ENCODE peak calls at places on chromosomes 4 and X, in six cellular contexts. G, E, J, S, H and T are unnamed samples.

GRCh38 chr4:89136525-89136924 is 25.2 kb downstream of the TIGD2 start:
- DNase-seq in G (no peak), E (no peak), J (peak), S (no peak), H (no peak), T (no peak)

GRCh38 chrX:3442685-3443084 is 96.2 kb upstream of the MXRA5 start:
- DNase-seq in G (peak), E (no peak), J (no peak), S (no peak), H (no peak), T (no peak)

GRCh38 chr4:87036713-87037112 is 101.9 kb downstream of the AFF1 start:
- DNase-seq in G (no peak), E (no peak), J (no peak), S (no peak), H (no peak), T (no peak)

GRCh38 chr4:98113005-98113404 is 30.3 kb downstream of the STPG2 start:
- DNase-seq in G (peak), E (peak), J (peak), S (no peak), H (peak), T (no peak)

GRCh38 chrX:30957753-30958152 is 68.7 kb upstream of the TAB3 start:
- DNase-seq in G (no peak), E (no peak), J (no peak), S (no peak), H (peak), T (no peak)

GRCh38 chrX:150897371-150898319 is 823 bp downstream of the CD99L2 start:
- DNase-seq in G (peak), E (no peak), J (no peak), S (no peak), H (peak), T (peak)

GRCh38 chr4:13151178-13151577 is 333.0 kb downstream of the RAB28 start:
- DNase-seq in G (no peak), E (no peak), J (no peak), S (no peak), H (no peak), T (no peak)

GRCh38 chr4:111187108-111187507 is 564.2 kb upstream of the PITX2 start:
- DNase-seq in G (no peak), E (no peak), J (no peak), S (no peak), H (no peak), T (no peak)

GRCh38 chrX:78024349-78025108 is 55.1 kb upstream of the PGAM4 start:
- DNase-seq in G (no peak), E (no peak), J (no peak), S (no peak), H (no peak), T (peak)

GRCh38 chrX:77087529-77088169 is 359.5 kb upstream of the FGF16 start:
- DNase-seq in G (peak), E (peak), J (no peak), S (no peak), H (peak), T (peak)

GRCh38 chrX:130485870-130486269 is 84.1 kb downstream of the RBMX2 start:
- DNase-seq in G (no peak), E (no peak), J (no peak), S (no peak), H (no peak), T (no peak)

GRCh38 chr4:15162465-15163283 is 160.4 kb downstream of the CPEB2 start:
- DNase-seq in G (no peak), E (peak), J (no peak), S (no peak), H (peak), T (no peak)

GRCh38 chrX:71210829-71211228 is 12.2 kb upstream of the GJB1 start:
- DNase-seq in G (no peak), E (no peak), J (peak), S (no peak), H (no peak), T (no peak)

GRCh38 chr4:13765535-13765934 is 138.0 kb upstream of the BOD1L1 start:
- DNase-seq in G (no peak), E (no peak), J (no peak), S (no peak), H (peak), T (no peak)

GRCh38 chr4:57442834-57443291 is 332.7 kb upstream of the IGFBP7 start:
- DNase-seq in G (peak), E (peak), J (no peak), S (no peak), H (peak), T (peak)

GRCh38 chrX:68934922-68935321 is 106.1 kb downstream of the EFNB1 start:
- DNase-seq in G (no peak), E (no peak), J (no peak), S (no peak), H (no peak), T (no peak)

GRCh38 chr4:16297003-16297402 is 70.7 kb upstream of the TAPT1 start:
- DNase-seq in G (no peak), E (no peak), J (no peak), S (no peak), H (no peak), T (no peak)

GRCh38 chrX:103446665-103447302 is 70.4 kb downstream of the BEX3 start:
- DNase-seq in G (no peak), E (peak), J (no peak), S (no peak), H (peak), T (no peak)

GRCh38 chr4:148787831-148788477 is 345.7 kb upstream of the NR3C2 start:
- DNase-seq in G (peak), E (peak), J (no peak), S (no peak), H (peak), T (no peak)

GRCh38 chrX:103356023-103356798 is at the start of gene TCEAL9:
- DNase-seq in G (peak), E (peak), J (peak), S (no peak), H (peak), T (peak)

GRCh38 chr4:88659061-88659889 is 38.4 kb downstream of the NAP1L5 start:
- DNase-seq in G (peak), E (peak), J (peak), S (no peak), H (peak), T (peak)

GRCh38 chrX:105874790-105875189 is 52.5 kb downstream of the NRK start:
- DNase-seq in G (no peak), E (no peak), J (no peak), S (no peak), H (no peak), T (no peak)

GRCh38 chrX:25015486-25016360 is at the start of gene ARX:
- DNase-seq in G (peak), E (peak), J (no peak), S (no peak), H (peak), T (peak)

GRCh38 chrX:1248381-1249061 is 20.1 kb upstream of the CSF2RA start:
- DNase-seq in G (no peak), E (no peak), J (no peak), S (no peak), H (no peak), T (no peak)

GRCh38 chr4:55947254-55947882 is 1.4 kb upstream of the CEP135 start:
- DNase-seq in G (no peak), E (peak), J (no peak), S (no peak), H (no peak), T (no peak)

GRCh38 chr4:13918110-13918509 is 290.6 kb upstream of the BOD1L1 start:
- DNase-seq in G (peak), E (peak), J (peak), S (no peak), H (peak), T (peak)

GRCh38 chr4:88743696-88744095 is 46.1 kb upstream of the NAP1L5 start:
- DNase-seq in G (no peak), E (peak), J (peak), S (no peak), H (peak), T (no peak)

GRCh38 chrX:68249904-68250303 is 183.4 kb downstream of the OPHN1 start:
- DNase-seq in G (no peak), E (no peak), J (no peak), S (no peak), H (no peak), T (no peak)

GRCh38 chr4:86498560-86499166 is 95.5 kb upstream of the PTPN13 start:
- DNase-seq in G (peak), E (peak), J (peak), S (no peak), H (peak), T (no peak)

GRCh38 chr4:122639181-122639580 is 18.3 kb upstream of the IL21 start:
- DNase-seq in G (no peak), E (no peak), J (no peak), S (no peak), H (no peak), T (no peak)

GRCh38 chr4:151692821-151693504 is 67.8 kb downstream of the GATB start:
- DNase-seq in G (no peak), E (no peak), J (no peak), S (no peak), H (no peak), T (no peak)

GRCh38 chr4:159227984-159228383 is 125.1 kb downstream of the RAPGEF2 start:
- DNase-seq in G (peak), E (peak), J (no peak), S (no peak), H (peak), T (peak)

GRCh38 chr4:181143241-181143854 is 1099.9 kb upstream of the TENM3 start:
- DNase-seq in G (peak), E (peak), J (peak), S (peak), H (peak), T (peak)

GRCh38 chr4:92270908-92271307 is 32.9 kb upstream of the GRID2 start:
- DNase-seq in G (no peak), E (no peak), J (no peak), S (no peak), H (no peak), T (no peak)

GRCh38 chr4:17058506-17058905 is 160.1 kb upstream of the LDB2 start:
- DNase-seq in G (no peak), E (no peak), J (no peak), S (no peak), H (no peak), T (no peak)

GRCh38 chr4:8779371-8779988 is 92.2 kb downstream of the HMX1 start:
- DNase-seq in G (no peak), E (no peak), J (no peak), S (no peak), H (no peak), T (no peak)

GRCh38 chr4:1332686-1333085 is 14.3 kb upstream of the UVSSA start:
- DNase-seq in G (no peak), E (no peak), J (no peak), S (no peak), H (no peak), T (no peak)
- TF ChIP-seq CTCF in G (no peak), E (no peak), J (no peak), S (no peak), H (no peak), T (no peak)

GRCh38 chrX:15496809-15497208 is 3.7 kb upstream of the PIR start:
- DNase-seq in G (no peak), E (no peak), J (no peak), S (no peak), H (no peak), T (no peak)

GRCh38 chrX:15498741-15499140 is 1.9 kb upstream of the BMX start:
- DNase-seq in G (no peak), E (no peak), J (no peak), S (no peak), H (no peak), T (no peak)

GRCh38 chrX:15495801-15496200 is 2.7 kb upstream of the PIR start:
- DNase-seq in G (no peak), E (no peak), J (no peak), S (no peak), H (no peak), T (no peak)

GRCh38 chrX:15497865-15498264 is 2.7 kb upstream of the BMX start:
- DNase-seq in G (peak), E (peak), J (no peak), S (no peak), H (peak), T (no peak)

DNA sequence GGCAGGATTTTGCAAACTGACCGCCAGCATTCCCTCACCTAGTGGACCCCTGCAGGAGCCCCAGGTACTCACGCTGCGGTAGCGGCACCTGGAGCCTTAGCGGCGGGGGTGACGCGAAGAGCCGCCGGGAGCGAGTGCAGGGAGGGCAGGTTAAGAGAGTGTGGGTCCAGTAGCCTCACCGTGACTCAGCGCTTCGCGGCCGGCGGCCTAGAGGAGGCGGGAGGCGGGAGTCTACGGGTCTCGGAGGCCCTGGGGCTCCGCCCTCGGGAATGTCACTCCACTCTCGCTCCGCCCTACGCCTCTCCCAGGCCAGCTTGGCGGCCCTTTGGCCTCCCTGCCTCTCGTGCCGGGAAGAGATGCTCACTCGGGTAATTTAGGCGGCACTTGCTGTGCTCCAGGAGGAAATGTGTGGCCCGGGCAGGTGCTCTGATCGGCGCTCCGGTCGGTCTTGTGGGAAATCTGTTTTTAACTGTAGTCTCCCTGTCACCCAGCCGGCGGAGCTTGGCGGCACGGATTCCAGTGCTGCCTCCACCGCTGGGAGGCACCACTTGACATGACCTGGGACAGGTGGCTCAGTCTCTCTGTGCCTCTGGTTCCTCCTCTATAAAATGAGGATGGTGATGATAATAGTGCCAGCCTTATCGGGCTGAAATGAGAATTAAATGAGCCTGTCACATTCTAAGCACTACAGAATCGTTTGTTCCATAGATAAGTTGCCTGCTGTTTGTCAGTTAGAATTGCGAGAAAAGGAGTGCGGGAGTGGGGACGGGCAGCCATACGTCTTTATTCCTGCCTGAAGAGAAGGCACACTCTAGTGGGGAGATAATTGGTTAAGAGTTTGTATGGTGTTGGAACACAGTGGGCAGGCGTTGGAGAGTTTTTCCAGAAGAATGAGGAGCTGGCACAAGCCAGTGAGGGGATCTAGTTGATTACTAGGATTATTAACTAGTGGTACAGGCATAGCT is at the start of gene PIR:
- DNase-seq in G (peak), E (peak), J (peak), S (peak), H (peak), T (peak)
- TF ChIP-seq CTCF in G (no peak), E (peak), J (peak), S (peak), H (peak), T (no peak)

DNA sequence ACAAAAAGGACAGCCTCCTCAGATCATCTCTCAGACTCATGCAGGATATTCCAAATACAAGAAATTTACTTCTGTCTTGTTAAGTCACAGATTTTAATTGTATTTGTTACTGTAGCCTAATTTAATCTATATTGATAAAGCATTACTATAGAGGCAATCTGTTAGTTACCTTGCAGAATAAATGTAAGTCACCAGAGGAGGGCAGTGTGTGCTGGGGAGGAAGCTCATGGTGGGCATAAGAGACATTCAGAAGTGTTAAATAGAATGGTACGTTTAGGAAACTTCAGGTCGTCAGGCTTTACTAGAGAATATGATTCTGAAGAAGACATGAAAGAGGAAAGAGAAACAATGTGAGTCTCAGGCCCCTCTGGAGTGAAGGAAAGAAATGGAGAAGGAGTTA is 37.3 kb upstream of the INPP4B start:
- DNase-seq in G (no peak), E (no peak), J (no peak), S (no peak), H (peak), T (no peak)
- TF ChIP-seq CTCF in G (peak), E (peak), J (peak), S (peak), H (peak), T (no peak)

DNA sequence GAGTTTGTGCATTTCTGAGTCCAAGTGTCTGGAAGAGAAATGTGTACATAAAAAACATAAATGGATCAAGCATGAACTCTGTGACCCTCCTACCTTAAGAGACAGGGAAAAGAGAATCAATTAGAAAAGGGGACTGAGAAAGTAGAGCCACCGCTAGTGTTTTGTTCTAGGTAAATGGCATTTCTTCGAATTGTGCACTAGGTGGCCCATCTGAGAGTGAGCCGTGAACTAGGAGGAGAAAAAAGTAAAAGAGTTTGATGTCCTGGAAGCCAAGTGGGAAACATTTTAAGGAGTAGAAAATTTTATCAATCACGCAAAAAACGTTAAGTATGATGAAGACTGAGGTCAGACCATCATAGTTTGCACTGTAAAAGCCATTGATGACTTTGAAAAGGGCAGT is 55.1 kb downstream of the NAF1 start:
- DNase-seq in G (no peak), E (no peak), J (no peak), S (no peak), H (peak), T (no peak)
- TF ChIP-seq CTCF in G (no peak), E (peak), J (peak), S (peak), H (peak), T (peak)

DNA sequence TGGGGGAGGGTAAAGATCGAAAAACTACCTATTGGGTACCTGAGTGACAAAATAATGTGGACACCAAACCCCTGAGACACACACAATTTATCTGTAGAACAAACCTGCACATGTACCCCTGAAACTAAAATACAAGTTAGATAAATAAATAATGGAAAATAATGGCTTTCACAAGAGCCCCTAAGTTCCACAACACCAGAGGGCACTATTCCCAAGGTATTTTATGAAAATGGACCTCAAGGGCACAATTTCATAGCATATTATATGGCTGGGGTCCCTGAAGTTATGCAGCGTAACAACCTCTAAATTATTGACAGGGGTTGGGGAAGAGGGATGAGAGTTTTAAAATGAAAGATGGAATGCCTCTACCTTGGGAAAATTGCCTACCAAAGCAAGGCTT is 81.3 kb upstream of the TMEM33 start:
- DNase-seq in G (no peak), E (no peak), J (no peak), S (no peak), H (no peak), T (no peak)
- TF ChIP-seq CTCF in G (no peak), E (no peak), J (peak), S (no peak), H (no peak), T (no peak)

GRCh38 chr4:39331191-39331590 is 35.0 kb downstream of the RFC1 start:
- DNase-seq in G (no peak), E (no peak), J (no peak), S (no peak), H (no peak), T (no peak)
- TF ChIP-seq CTCF in G (no peak), E (no peak), J (no peak), S (no peak), H (no peak), T (no peak)